ENCODE peak calls at places on chromosomes 5 and 9, in eight cellular contexts. K is GM23248; M is naive thymus-derived CD4-positive, alpha-beta T cell; U is lung; I is ovary; S is cardiac muscle cell; T is neuronal stem cell; N is psoas muscle. P is an unnamed sample. For H3K27me3, H3K4me1 and H3K36me3, the result is how much of the 10 kb centered on the place peaks cover.

GRCh38 chr5:13107553-13107952 is 836.9 kb downstream of the DNAH5 start:
- DNase-seq in K (no peak), M (no peak), U (no peak), I (no peak), S (no peak), T (no peak), N (no peak), P (no peak)

GRCh38 chr9:89797970-89798369 is 193.2 kb downstream of the GADD45G start:
- DNase-seq in K (no peak), M (no peak), U (no peak), I (no peak), S (no peak), T (no peak), N (no peak), P (no peak)

GRCh38 chr9:5957166-5957565 is 58.3 kb downstream of the RANBP6 start:
- DNase-seq in K (no peak), M (no peak), U (no peak), I (no peak), S (no peak), T (no peak), N (no peak), P (no peak)

GRCh38 chr5:106875591-106876297 is 795.0 kb downstream of the EFNA5 start:
- DNase-seq in K (peak), M (no peak), U (peak), I (no peak), S (peak), T (no peak), N (no peak), P (no peak)

GRCh38 chr9:133782157-133783130 is 44.3 kb upstream of the SARDH start:
- DNase-seq in K (peak), M (peak), U (peak), I (peak), S (peak), T (peak), N (peak), P (peak)

GRCh38 chr5:4661851-4662250 is 478.3 kb upstream of the ADAMTS16 start:
- DNase-seq in K (no peak), M (no peak), U (no peak), I (no peak), S (no peak), T (no peak), N (no peak), P (no peak)

GRCh38 chr9:79264511-79265448 is 307.0 kb upstream of the TLE4 start:
- DNase-seq in K (peak), M (no peak), U (no peak), I (no peak), S (no peak), T (no peak), N (no peak), P (no peak)

GRCh38 chr9:37417857-37418618 is 4.5 kb upstream of the GRHPR start:
- DNase-seq in K (no peak), M (no peak), U (no peak), I (no peak), S (no peak), T (no peak), N (no peak), P (peak)

GRCh38 chr9:134041649-134041962 is 16.3 kb downstream of the BRD3OS start:
- DNase-seq in K (no peak), M (no peak), U (no peak), I (no peak), S (no peak), T (no peak), N (no peak), P (peak)

GRCh38 chr5:77850536-77851228 is 74.5 kb upstream of the TBCA start:
- DNase-seq in K (no peak), M (no peak), U (no peak), I (no peak), S (no peak), T (peak), N (no peak), P (no peak)

GRCh38 chr5:77853353-77853907 is 77.3 kb upstream of the TBCA start:
- DNase-seq in K (peak), M (no peak), U (no peak), I (no peak), S (no peak), T (no peak), N (no peak), P (no peak)

GRCh38 chr5:77852514-77853352 is 76.6 kb upstream of the TBCA start:
- DNase-seq in K (peak), M (peak), U (no peak), I (peak), S (peak), T (peak), N (peak), P (peak)

GRCh38 chr5:77851229-77852067 is 75.3 kb upstream of the TBCA start:
- DNase-seq in K (peak), M (no peak), U (no peak), I (peak), S (peak), T (peak), N (peak), P (peak)

DNA sequence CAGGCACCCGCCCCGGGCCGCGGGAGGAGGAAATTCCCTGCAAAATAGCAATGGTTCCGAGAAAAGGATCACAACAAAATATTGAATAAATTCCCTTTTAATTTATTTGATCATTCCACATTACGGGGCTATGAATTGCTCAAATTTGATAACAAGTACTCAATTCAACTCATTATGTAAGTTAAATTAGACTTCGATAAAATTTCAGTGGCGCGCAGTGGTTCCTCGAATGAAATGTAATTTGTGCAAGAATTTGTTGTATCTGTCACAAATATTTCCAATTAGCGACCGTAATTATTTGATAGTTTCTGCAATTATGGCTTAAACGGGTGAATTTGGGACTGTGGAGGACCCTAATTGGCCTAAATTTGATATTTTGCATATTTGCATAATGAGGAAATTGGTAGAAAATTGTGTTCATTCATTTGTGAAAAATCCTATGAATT is 76.0 kb upstream of the TBCA start:
- DNase-seq in K (no peak), M (no peak), U (no peak), I (no peak), S (no peak), T (no peak), N (no peak), P (no peak)
- H3K27me3 ChIP-seq in K (under half), M (under half), U (under half), I (under half), S (half or more), T (under half), N (under half), P (under half)

DNA sequence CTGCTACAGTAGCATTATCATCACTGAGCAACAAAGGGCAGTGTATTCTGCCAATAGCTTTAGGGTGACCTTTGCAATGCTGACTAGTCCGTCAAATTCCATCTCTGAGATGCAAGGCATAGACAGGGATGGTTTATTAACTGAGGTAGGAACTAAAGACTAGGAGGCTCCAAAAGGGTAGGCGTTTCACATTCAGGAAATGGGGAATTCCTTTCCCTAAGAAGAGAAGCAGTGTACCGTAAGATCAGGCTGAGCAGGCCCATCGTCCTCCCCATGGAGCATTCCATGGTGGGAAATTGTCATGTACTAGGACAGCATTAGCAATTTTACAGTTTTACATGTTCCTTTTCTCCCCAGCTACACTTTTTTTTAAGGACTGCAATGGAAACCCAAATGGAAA is 157.7 kb downstream of the BNC2 start:
- DNase-seq in K (no peak), M (no peak), U (no peak), I (no peak), S (no peak), T (no peak), N (no peak), P (no peak)
- H3K4me1 ChIP-seq in K (under half), M (under half), U (under half), I (under half), S (under half), T (under half), N (under half), P (under half)

GRCh38 chr9:131485206-131485605 is 17.5 kb upstream of the POMT1 start:
- DNase-seq in K (no peak), M (no peak), U (no peak), I (no peak), S (no peak), T (no peak), N (no peak), P (no peak)
- H3K36me3 ChIP-seq in K (under half), M (under half), U (half or more), I (under half), S (half or more), T (half or more), N (under half), P (under half)

DNA sequence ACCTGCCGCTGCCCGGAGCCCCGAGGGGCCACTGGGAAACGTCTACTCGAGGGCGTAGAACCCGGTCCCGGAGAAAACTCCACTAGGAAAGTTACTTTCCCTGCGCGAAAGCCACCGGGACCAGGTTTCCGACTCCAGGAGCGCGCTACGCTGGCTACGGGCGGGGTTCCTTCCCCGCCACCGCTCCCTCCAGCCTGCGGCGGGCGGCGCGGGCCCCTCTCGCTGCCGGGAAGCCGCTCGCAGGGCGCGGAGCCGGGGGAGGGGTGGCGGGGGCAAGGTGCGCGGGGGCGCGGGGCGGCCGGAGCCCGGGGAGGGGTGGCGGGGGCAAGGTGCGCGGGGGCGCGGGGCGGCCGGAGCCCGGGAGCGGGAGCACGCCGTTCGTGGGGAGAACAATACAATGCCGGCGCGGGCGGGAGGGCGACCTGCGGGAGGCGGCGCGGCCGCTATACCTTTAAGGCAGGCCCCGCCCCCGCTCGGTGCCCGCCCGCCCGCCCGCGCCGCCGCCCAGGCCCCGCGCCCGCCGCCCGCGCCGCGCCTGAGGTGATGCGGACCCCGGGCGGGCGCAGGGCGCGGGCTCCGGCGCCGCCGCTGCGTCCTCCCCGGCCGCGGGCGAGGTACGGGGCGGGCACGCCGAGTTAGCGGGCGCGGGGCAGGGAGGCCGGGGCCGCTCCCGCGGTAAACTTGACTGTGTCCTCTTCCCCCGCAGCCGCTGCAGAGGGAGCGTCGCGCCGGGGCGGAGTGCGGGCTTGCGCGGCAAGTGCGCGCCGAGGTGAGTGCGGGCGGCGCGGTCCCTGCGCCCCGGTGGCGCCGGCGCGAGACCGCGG is 278.2 kb downstream of the AOPEP start:
- DNase-seq in K (peak), M (peak), U (no peak), I (peak), S (peak), T (no peak), N (peak), P (peak)
- H3K27me3 ChIP-seq in K (under half), M (under half), U (under half), I (under half), S (under half), T (under half), N (under half), P (under half)

DNA sequence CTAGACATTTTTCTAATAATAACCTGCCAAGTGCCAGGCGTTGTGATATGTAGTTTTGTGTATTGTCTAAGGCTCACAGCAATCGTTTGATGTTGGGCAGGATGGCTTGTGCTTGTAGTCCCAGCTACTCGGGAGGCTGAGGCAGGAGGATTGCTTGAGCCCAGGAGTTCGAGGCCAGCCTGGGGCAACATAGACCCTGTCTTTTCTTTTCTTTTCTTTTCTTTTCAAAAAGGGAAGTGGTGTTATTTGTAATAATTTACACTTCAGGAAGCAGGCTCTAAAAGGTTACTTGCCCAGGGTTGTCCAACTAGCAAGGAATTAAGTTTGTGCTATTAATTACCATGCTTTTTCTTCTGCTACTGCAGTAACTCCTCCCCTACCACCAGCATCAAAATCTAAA is 3.2 kb downstream of the ZNF131 start:
- DNase-seq in K (no peak), M (no peak), U (no peak), I (no peak), S (no peak), T (no peak), N (no peak), P (no peak)
- H3K4me1 ChIP-seq in K (under half), M (under half), U (under half), I (under half), S (under half), T (under half), N (under half), P (under half)

GRCh38 chr9:136207616-136208015 is 2.7 kb upstream of the LHX3 start:
- DNase-seq in K (no peak), M (no peak), U (no peak), I (no peak), S (no peak), T (no peak), N (no peak), P (no peak)
- H3K36me3 ChIP-seq in K (under half), M (under half), U (under half), I (under half), S (under half), T (under half), N (under half), P (under half)

GRCh38 chr9:34898846-34899245 is 59.2 kb upstream of the PHF24 start:
- DNase-seq in K (no peak), M (no peak), U (no peak), I (no peak), S (no peak), T (no peak), N (no peak), P (no peak)
- H3K27me3 ChIP-seq in K (under half), M (under half), U (under half), I (under half), S (half or more), T (under half), N (under half), P (under half)

GRCh38 chr9:106883030-106883429 is 20.1 kb downstream of the ZNF462 start:
- DNase-seq in K (no peak), M (no peak), U (peak), I (no peak), S (no peak), T (no peak), N (no peak), P (no peak)
- H3K4me1 ChIP-seq in K (under half), M (under half), U (half or more), I (under half), S (under half), T (under half), N (half or more), P (under half)

GRCh38 chr5:136174021-136174659 is 18.8 kb downstream of the SMIM32 start:
- DNase-seq in K (peak), M (peak), U (no peak), I (no peak), S (peak), T (no peak), N (no peak), P (no peak)
- H3K36me3 ChIP-seq in K (under half), M (under half), U (under half), I (under half), S (under half), T (half or more), N (under half), P (under half)